ENCODE peak calls at places on chromosomes 1 and 21, in five cellular contexts. One of them, this sample, is unnamed.
A peak's percentile ranks its signal among the peaks of the same experiment; 100 is the strongest.

GRCh38 chr1:154178856-154179811 is 12.8 kb downstream of the TPM3 start:
- DNase-seq in lower lobe of right lung: no peak
- DNase-seq in iris pigment epithelial cell: peak; percentile 39
- DNase-seq in stimulated activated CD4-positive, alpha-beta T cell treated with anti-CD3 and anti-CD28 coated beads, Interleukin-1b, Interleukin-23, amount 100 ng/mL, for 4 hours: no peak
- DNase-seq in CD4-positive, alpha-beta T cell: no peak
- DNase-seq in this sample: no peak

GRCh38 chr1:200258447-200259375 is 151.1 kb downstream of the ZNF281 start:
- DNase-seq in stimulated activated CD4-positive, alpha-beta T cell treated with anti-CD3 and anti-CD28 coated beads, Interleukin-1b, Interleukin-23, amount 100 ng/mL, for 4 hours: no peak
- DNase-seq in lower lobe of right lung: no peak
- DNase-seq in iris pigment epithelial cell: peak; percentile 41
- DNase-seq in CD4-positive, alpha-beta T cell: no peak
- DNase-seq in this sample: no peak

GRCh38 chr21:15722591-15723324 is 7.0 kb upstream of the USP25 start:
- DNase-seq in CD4-positive, alpha-beta T cell: no peak
- DNase-seq in iris pigment epithelial cell: no peak
- DNase-seq in lower lobe of right lung: no peak
- DNase-seq in stimulated activated CD4-positive, alpha-beta T cell treated with anti-CD3 and anti-CD28 coated beads, Interleukin-1b, Interleukin-23, amount 100 ng/mL, for 4 hours: no peak
- DNase-seq in this sample: no peak

GRCh38 chr1:154663656-154664055 is 55.7 kb upstream of the ADAR start:
- DNase-seq in iris pigment epithelial cell: no peak
- DNase-seq in lower lobe of right lung: no peak
- DNase-seq in stimulated activated CD4-positive, alpha-beta T cell treated with anti-CD3 and anti-CD28 coated beads, Interleukin-1b, Interleukin-23, amount 100 ng/mL, for 4 hours: no peak
- DNase-seq in CD4-positive, alpha-beta T cell: no peak
- DNase-seq in this sample: no peak

GRCh38 chr1:54163051-54163450 is 10.3 kb upstream of the CDCP2 start:
- DNase-seq in iris pigment epithelial cell: no peak
- DNase-seq in CD4-positive, alpha-beta T cell: no peak
- DNase-seq in stimulated activated CD4-positive, alpha-beta T cell treated with anti-CD3 and anti-CD28 coated beads, Interleukin-1b, Interleukin-23, amount 100 ng/mL, for 4 hours: no peak
- DNase-seq in lower lobe of right lung: no peak
- DNase-seq in this sample: no peak

GRCh38 chr1:50275564-50275963 is 147.7 kb downstream of the DMRTA2 start:
- DNase-seq in CD4-positive, alpha-beta T cell: no peak
- DNase-seq in stimulated activated CD4-positive, alpha-beta T cell treated with anti-CD3 and anti-CD28 coated beads, Interleukin-1b, Interleukin-23, amount 100 ng/mL, for 4 hours: no peak
- DNase-seq in lower lobe of right lung: no peak
- DNase-seq in iris pigment epithelial cell: peak; percentile 1
- DNase-seq in this sample: no peak

GRCh38 chr1:166960871-166961474 is 14.4 kb downstream of the ILDR2 start:
- DNase-seq in CD4-positive, alpha-beta T cell: no peak
- DNase-seq in stimulated activated CD4-positive, alpha-beta T cell treated with anti-CD3 and anti-CD28 coated beads, Interleukin-1b, Interleukin-23, amount 100 ng/mL, for 4 hours: no peak
- DNase-seq in iris pigment epithelial cell: no peak
- DNase-seq in lower lobe of right lung: no peak
- DNase-seq in this sample: no peak

GRCh38 chr1:71565267-71565666 is 484.4 kb upstream of the ZRANB2 start:
- DNase-seq in CD4-positive, alpha-beta T cell: no peak
- DNase-seq in stimulated activated CD4-positive, alpha-beta T cell treated with anti-CD3 and anti-CD28 coated beads, Interleukin-1b, Interleukin-23, amount 100 ng/mL, for 4 hours: no peak
- DNase-seq in iris pigment epithelial cell: peak; percentile 22
- DNase-seq in lower lobe of right lung: no peak
- DNase-seq in this sample: no peak

GRCh38 chr1:32106663-32107273 is 1.1 kb upstream of the KPNA6 start:
- DNase-seq in stimulated activated CD4-positive, alpha-beta T cell treated with anti-CD3 and anti-CD28 coated beads, Interleukin-1b, Interleukin-23, amount 100 ng/mL, for 4 hours: no peak
- DNase-seq in iris pigment epithelial cell: no peak
- DNase-seq in CD4-positive, alpha-beta T cell: no peak
- DNase-seq in lower lobe of right lung: no peak
- DNase-seq in this sample: no peak

This sample was measured in left ventricle myocardium superior.